ENCODE peak calls at places on chromosomes 16 and 17, in eight cellular contexts. D is A549, E is adrenal gland, T is skeletal muscle cell, R is BE2C, O is kidney epithelial cell, S is PC-9, A is heart right ventricle. I is an unnamed sample.
A peak's percentile ranks its signal among the peaks of the same experiment; 100 is the strongest.

GRCh38 chr17:82020874-82021727 is 1.6 kb downstream of the CENPX start:
- DNase-seq in R (peak; percentile 88), S (peak; percentile 85), T (peak; percentile 18), D (peak; percentile 89), A (peak; percentile 71), O (peak; percentile 34), E (peak; percentile 84), I (no peak)

GRCh38 chr17:27477971-27478684 is 21.9 kb downstream of the KSR1 start:
- DNase-seq in S (no peak), O (no peak), D (no peak), T (no peak), A (no peak), R (no peak), E (no peak), I (no peak)

GRCh38 chr16:30096105-30096861 is at the start of gene YPEL3:
- DNase-seq in E (peak; percentile 94), D (peak; percentile 88), T (peak; percentile 69), R (peak; percentile 97), S (peak; percentile 96), A (peak; percentile 95), O (peak; percentile 55), I (peak; percentile 57)

GRCh38 chr17:75181608-75182318 is 996 bp downstream of the SUMO2 start:
- DNase-seq in O (no peak), D (no peak), T (no peak), A (no peak), E (peak; percentile 32), R (no peak), S (peak; percentile 11), I (no peak)

GRCh38 chr17:33778505-33779398 is 476.3 kb upstream of the CCL2 start:
- DNase-seq in E (peak; percentile 28), O (peak; percentile 16), T (peak; percentile 10), D (peak; percentile 67), S (peak; percentile 31), R (peak; percentile 49), A (no peak), I (peak; percentile 15)

GRCh38 chr17:79408251-79408650 is 202.6 kb downstream of the RBFOX3 start:
- DNase-seq in E (no peak), S (no peak), T (no peak), A (no peak), O (no peak), R (no peak), D (no peak), I (no peak)

GRCh38 chr17:48062273-48062672 is 14.1 kb downstream of the NFE2L1 start:
- DNase-seq in E (no peak), D (no peak), S (no peak), R (no peak), A (no peak), T (no peak), O (no peak), I (no peak)

GRCh38 chr17:70158180-70158579 is 11.2 kb upstream of the KCNJ2 start:
- DNase-seq in A (no peak), R (no peak), S (no peak), D (no peak), E (no peak), T (peak; percentile 39), O (no peak), I (no peak)

GRCh38 chr17:721540-721937 is 6.9 kb upstream of the VPS53 start:
- DNase-seq in E (no peak), O (no peak), A (no peak), R (no peak), T (no peak), S (no peak), D (no peak), I (no peak)

GRCh38 chr17:39144414-39144813 is 7.0 kb downstream of the PLXDC1 start:
- DNase-seq in D (no peak), S (peak; percentile 44), A (peak; percentile 81), E (peak; percentile 67), T (peak; percentile 69), O (no peak), R (no peak), I (no peak)

GRCh38 chr17:62163847-62164246 is 98.8 kb upstream of the MED13 start:
- DNase-seq in S (peak; percentile 67), A (no peak), D (no peak), E (no peak), T (no peak), R (peak; percentile 29), O (no peak), I (no peak)

GRCh38 chr16:19113577-19114358 is at the start of gene ITPRIPL2:
- DNase-seq in S (peak; percentile 95), A (peak; percentile 91), O (no peak), E (peak; percentile 89), T (no peak), R (peak; percentile 26), D (peak; percentile 85), I (no peak)

GRCh38 chr17:32492281-32492623 is 5.5 kb downstream of the CDK5R1 start:
- DNase-seq in R (no peak), A (no peak), O (no peak), D (no peak), T (no peak), E (no peak), S (no peak), I (no peak)

GRCh38 chr17:7589204-7589868 is 558 bp downstream of the SOX15 start:
- DNase-seq in A (peak; percentile 85), R (peak; percentile 78), D (no peak), T (no peak), E (peak; percentile 82), O (no peak), S (peak; percentile 88), I (no peak)

GRCh38 chr16:67514382-67514828 is 14.2 kb upstream of the RIPOR1 start:
- DNase-seq in A (peak; percentile 62), E (peak; percentile 86), D (peak; percentile 69), R (peak; percentile 86), O (peak; percentile 53), S (peak; percentile 65), T (peak; percentile 40), I (peak; percentile 92)

GRCh38 chr16:23072084-23072599 is 77.1 kb downstream of the USP31 start:
- DNase-seq in S (peak; percentile 31), T (peak; percentile 38), R (peak; percentile 83), O (no peak), E (peak; percentile 94), A (peak; percentile 90), D (peak; percentile 56), I (no peak)
- H3K4me3 ChIP-seq in S (no peak overlapping the region), T (no peak overlapping the region), R (peak overlapping the region; percentile 7), O (no peak overlapping the region), E (no peak overlapping the region), A (peak overlapping the region; percentile 9), D (no peak overlapping the region), I (no peak overlapping the region)

DNA sequence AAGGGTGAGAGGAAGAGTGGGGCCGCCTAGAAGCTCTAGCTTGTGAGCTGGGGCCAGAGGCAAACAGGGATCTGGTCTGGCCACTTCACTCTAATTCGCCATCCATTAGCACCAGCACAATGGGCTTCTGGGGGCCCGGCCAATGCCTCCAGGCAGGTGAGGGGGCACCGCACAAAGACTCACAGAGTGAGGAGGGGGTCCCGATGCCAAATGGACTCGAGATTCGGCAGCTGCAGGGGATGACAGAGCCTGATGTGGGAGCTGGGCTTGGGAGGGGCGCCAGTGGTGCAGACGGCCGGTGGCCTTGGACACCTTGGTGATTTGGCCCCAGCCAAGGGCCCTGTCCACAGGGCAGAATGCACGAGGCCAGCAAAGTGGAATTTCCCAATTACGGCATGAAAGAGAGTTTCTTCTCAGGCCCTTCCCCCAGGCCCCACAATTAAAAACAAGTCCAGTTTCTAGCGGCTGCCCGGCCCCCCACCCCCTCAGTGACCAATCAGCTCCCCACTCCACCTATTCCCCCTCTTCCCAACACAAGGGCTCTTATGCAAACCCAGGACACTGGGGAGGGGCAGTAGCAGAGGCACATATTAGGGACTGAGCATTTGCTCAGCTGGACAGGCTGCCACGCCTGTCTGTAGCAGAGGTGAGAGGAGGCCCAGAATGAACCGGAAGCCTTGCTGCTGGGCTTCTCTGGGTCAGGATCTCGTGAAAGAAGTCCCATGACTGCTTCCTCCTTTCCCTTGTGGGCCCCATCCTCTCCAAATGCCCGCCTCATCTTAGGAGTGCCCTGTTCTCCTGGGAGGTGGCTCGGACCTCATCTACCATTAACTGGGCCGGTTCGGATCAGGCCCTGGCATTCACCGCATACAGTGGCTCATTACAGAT is 39.4 kb upstream of the MTSS2 start:
- DNase-seq in E (peak; percentile 70), S (no peak), T (no peak), R (no peak), O (no peak), D (no peak), A (no peak), I (no peak)
- H3K4me3 ChIP-seq in E (no peak overlapping the region), S (no peak overlapping the region), T (no peak overlapping the region), R (no peak overlapping the region), O (no peak overlapping the region), D (no peak overlapping the region), A (no peak overlapping the region), I (no peak overlapping the region)

GRCh38 chr17:17201271-17201670 is 4.9 kb downstream of the PLD6 start:
- DNase-seq in O (no peak), E (no peak), A (no peak), S (no peak), R (no peak), T (no peak), D (no peak), I (no peak)

GRCh38 chr17:17196776-17197175 is 9.4 kb downstream of the PLD6 start:
- DNase-seq in R (no peak), A (no peak), S (no peak), D (no peak), O (no peak), E (no peak), T (no peak), I (no peak)

GRCh38 chr17:17200831-17201230 is 5.3 kb downstream of the PLD6 start:
- DNase-seq in E (no peak), T (no peak), A (no peak), R (no peak), S (no peak), D (no peak), O (no peak), I (no peak)

GRCh38 chr17:17200311-17200710 is 5.8 kb downstream of the PLD6 start:
- DNase-seq in D (no peak), R (no peak), O (no peak), A (no peak), E (no peak), S (no peak), T (no peak), I (no peak)

GRCh38 chr17:17198281-17198680 is 7.9 kb downstream of the PLD6 start:
- DNase-seq in S (no peak), A (no peak), O (no peak), D (no peak), R (no peak), T (no peak), E (no peak), I (no peak)
- H3K4me3 ChIP-seq in S (no peak overlapping the region), A (no peak overlapping the region), O (no peak overlapping the region), D (no peak overlapping the region), R (no peak overlapping the region), T (no peak overlapping the region), E (no peak overlapping the region), I (no peak overlapping the region)

GRCh38 chr17:29369831-29370735 is 20.1 kb upstream of the TAOK1 start:
- DNase-seq in T (peak; percentile 45), E (peak; percentile 72), R (peak; percentile 37), O (peak; percentile 57), D (peak; percentile 93), A (peak; percentile 16), S (peak; percentile 61), I (no peak)
- H3K4me3 ChIP-seq in T (peak overlapping the region; percentile 17), E (peak overlapping the region; percentile 21), R (peak overlapping the region; percentile 15), O (peak overlapping the region; percentile 10), D (no peak overlapping the region), A (peak overlapping the region; percentile 30), S (peak overlapping the region; percentile 10), I (no peak overlapping the region)

I was measured in GM12864.